ENCODE peak calls at places on chromosomes 1 and 21, in six cellular contexts. L is ovary, C is adrenal gland, V is upper lobe of left lung, G is fibroblast of mammary gland, X is mammary epithelial cell. Q is an unnamed sample.

GRCh38 chr1:213054142-213054541 is 3.1 kb downstream of the RPS6KC1 start:
- DNase-seq in V (no peak), X (no peak), C (no peak), L (no peak), G (no peak), Q (no peak)

GRCh38 chr1:32303997-32304622 is 12.2 kb downstream of the HDAC1 start:
- DNase-seq in G (peak), X (no peak), V (no peak), C (peak), L (no peak), Q (no peak)

GRCh38 chr21:46006547-46007497 is 25.3 kb downstream of the COL6A1 start:
- DNase-seq in G (no peak), V (no peak), C (peak), L (peak), X (no peak), Q (no peak)

GRCh38 chr1:38013027-38013588 is 574 bp downstream of the UTP11 start:
- DNase-seq in L (no peak), C (no peak), V (peak), G (peak), X (peak), Q (no peak)

GRCh38 chr1:9280015-9280860 is 12.5 kb upstream of the SPSB1 start:
- DNase-seq in G (peak), L (no peak), C (peak), X (peak), V (no peak), Q (no peak)

GRCh38 chr1:5575396-5576110 is 416.7 kb downstream of the NPHP4 start:
- DNase-seq in L (no peak), V (no peak), G (no peak), X (no peak), C (no peak), Q (peak)

GRCh38 chr1:180198611-180199010 is 31.5 kb upstream of the LHX4 start:
- DNase-seq in V (no peak), C (peak), L (no peak), X (no peak), G (no peak), Q (no peak)

GRCh38 chr1:232385221-232385620 is 244.7 kb downstream of the SIPA1L2 start:
- DNase-seq in C (no peak), X (peak), L (no peak), V (no peak), G (peak), Q (no peak)

GRCh38 chr1:233038581-233038980 is 88.2 kb downstream of the NTPCR start:
- DNase-seq in V (no peak), X (no peak), G (no peak), L (no peak), C (no peak), Q (no peak)

GRCh38 chr1:33143698-33144097 is 38.1 kb downstream of the TRIM62 start:
- DNase-seq in X (no peak), C (no peak), V (no peak), L (no peak), G (peak), Q (no peak)

GRCh38 chr1:233394860-233395717 is 67.6 kb downstream of the MAP3K21 start:
- DNase-seq in L (no peak), V (no peak), C (peak), X (peak), G (peak), Q (no peak)

GRCh38 chr21:44349416-44349846 is 4.0 kb upstream of the TRPM2 start:
- DNase-seq in C (no peak), X (no peak), V (no peak), L (no peak), G (no peak), Q (peak)

GRCh38 chr1:21866629-21867009 is 54.6 kb downstream of the LDLRAD2 start:
- DNase-seq in V (no peak), X (no peak), G (no peak), C (no peak), L (no peak), Q (no peak)

GRCh38 chr1:21864730-21865129 is 52.7 kb downstream of the LDLRAD2 start:
- DNase-seq in G (no peak), L (no peak), V (no peak), X (no peak), C (no peak), Q (no peak)

GRCh38 chr1:21863981-21864380 is 51.9 kb downstream of the LDLRAD2 start:
- DNase-seq in X (no peak), V (no peak), C (no peak), L (no peak), G (no peak), Q (no peak)

GRCh38 chr1:21865609-21865942 is 53.5 kb downstream of the LDLRAD2 start:
- DNase-seq in C (no peak), V (no peak), X (no peak), L (no peak), G (no peak), Q (no peak)

GRCh38 chr1:21865943-21866628 is 54.0 kb downstream of the LDLRAD2 start:
- DNase-seq in C (no peak), L (no peak), V (no peak), G (no peak), X (no peak), Q (no peak)
- TF ChIP-seq CTCF in C (no peak), L (no peak), V (no peak), G (no peak), X (no peak), Q (peak)

DNA sequence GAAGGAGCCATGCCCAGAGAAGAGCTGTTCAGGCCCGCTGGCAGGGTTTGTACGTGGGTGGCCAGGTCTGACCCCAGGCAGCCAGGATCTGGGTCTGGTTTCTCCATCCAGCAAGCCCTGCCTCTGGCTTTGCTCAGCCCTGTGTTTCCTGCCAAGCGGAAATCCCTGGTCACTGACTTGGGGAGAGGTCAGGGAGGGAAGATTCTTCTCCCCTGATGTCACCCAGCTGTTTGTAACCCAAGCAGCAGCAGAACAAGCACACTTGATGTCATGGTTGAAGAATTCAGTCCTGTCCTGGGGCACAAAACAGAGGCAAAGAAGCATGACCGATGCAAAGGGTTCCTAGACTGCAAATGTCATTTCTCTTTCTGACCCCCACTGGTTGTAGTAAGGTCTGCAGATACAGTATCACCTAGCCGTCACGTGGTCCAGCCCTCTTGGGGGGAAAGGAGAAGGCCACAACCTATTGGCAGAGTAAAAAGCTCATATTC is 121.0 kb downstream of the SYT2 start:
- DNase-seq in C (peak), L (peak), G (peak), V (peak), X (peak), Q (no peak)
- TF ChIP-seq CTCF in C (no peak), L (no peak), G (no peak), V (peak), X (no peak), Q (no peak)

GRCh38 chr1:18743233-18743632 is 112.6 kb downstream of the PAX7 start:
- DNase-seq in V (no peak), G (no peak), L (no peak), C (no peak), X (no peak), Q (no peak)
- TF ChIP-seq CTCF in V (no peak), G (no peak), L (no peak), C (no peak), X (no peak), Q (no peak)

DNA sequence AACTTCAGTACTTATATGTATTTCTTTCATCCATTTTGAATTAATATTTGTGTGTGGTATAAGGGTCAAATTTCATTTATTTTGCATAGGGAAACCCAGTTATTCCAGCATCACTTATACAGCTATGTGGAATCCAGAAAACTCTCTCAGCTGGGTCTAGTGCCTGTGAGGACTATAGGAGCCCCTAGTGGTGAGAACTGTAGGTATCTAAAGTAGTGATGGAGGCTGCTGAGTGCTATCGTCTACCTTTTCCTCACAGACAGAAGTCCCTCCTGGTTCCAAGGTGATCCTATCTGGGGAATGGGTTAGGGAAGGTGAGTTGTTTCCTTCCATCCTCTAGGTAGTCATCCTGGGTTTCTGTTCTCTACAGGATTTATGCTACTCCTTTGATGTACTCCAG is 352.0 kb upstream of the C1orf87 start:
- DNase-seq in G (peak), V (no peak), C (no peak), L (no peak), X (no peak), Q (no peak)
- TF ChIP-seq CTCF in G (peak), V (no peak), C (no peak), L (no peak), X (peak), Q (peak)

GRCh38 chr1:245220381-245220985 is 65.7 kb downstream of the KIF26B start:
- DNase-seq in L (no peak), C (no peak), X (no peak), G (no peak), V (no peak), Q (no peak)
- TF ChIP-seq CTCF in L (no peak), C (no peak), X (no peak), G (no peak), V (no peak), Q (no peak)